ENCODE peak calls at places on chromosomes 13 and 19, in six cellular contexts. P, B, M, X, I and Q are unnamed samples.

GRCh38 chr19:35114656-35115537 is 726 bp upstream of the FXYD3 start:
- DNase-seq in M (peak), I (peak), X (no peak), B (peak), P (peak), Q (peak)

GRCh38 chr19:19488875-19489690 is 26.3 kb downstream of the TSSK6 start:
- DNase-seq in X (peak), M (peak), I (peak), P (peak), B (peak), Q (peak)

GRCh38 chr13:32228330-32229041 is 86.7 kb downstream of the ZAR1L start:
- DNase-seq in M (peak), X (no peak), B (no peak), I (no peak), P (no peak), Q (no peak)

GRCh38 chr13:113862766-113863510 is 938 bp downstream of the GAS6 start:
- DNase-seq in B (no peak), X (no peak), M (peak), I (peak), P (peak), Q (peak)

GRCh38 chr13:82747948-82748347 is 1134.3 kb downstream of the SLITRK1 start:
- DNase-seq in X (no peak), B (no peak), I (no peak), M (no peak), P (no peak), Q (no peak)

GRCh38 chr13:103878891-103879605 is 812.8 kb upstream of the SLC10A2 start:
- DNase-seq in M (no peak), P (no peak), I (no peak), B (no peak), X (no peak), Q (no peak)

GRCh38 chr13:101489635-101490034 is 37.2 kb downstream of the ITGBL1 start:
- DNase-seq in I (no peak), P (no peak), B (no peak), M (no peak), X (no peak), Q (no peak)

GRCh38 chr13:98835156-98835555 is 82.7 kb upstream of the SLC15A1 start:
- DNase-seq in X (no peak), B (no peak), M (no peak), P (no peak), I (no peak), Q (no peak)

GRCh38 chr13:63501702-63502101 is 2086.1 kb upstream of the PCDH20 start:
- DNase-seq in P (no peak), B (no peak), X (no peak), M (no peak), I (no peak), Q (no peak)

GRCh38 chr19:34321735-34322134 is 43.3 kb upstream of the GPI start:
- DNase-seq in I (no peak), M (no peak), P (no peak), B (no peak), X (no peak), Q (no peak)

GRCh38 chr19:18741124-18741493 is 50.0 kb downstream of the COMP start:
- DNase-seq in I (no peak), X (no peak), P (no peak), M (no peak), B (no peak), Q (no peak)

GRCh38 chr19:15433519-15434069 is 14.8 kb upstream of the AKAP8L start:
- DNase-seq in X (no peak), M (no peak), B (no peak), I (no peak), P (no peak), Q (no peak)

GRCh38 chr13:87087741-87088140 is 583.4 kb upstream of the SLITRK5 start:
- DNase-seq in I (no peak), B (no peak), P (no peak), X (no peak), M (no peak), Q (no peak)

GRCh38 chr13:75251188-75251587 is 230.8 kb downstream of the TBC1D4 start:
- DNase-seq in M (no peak), X (no peak), B (no peak), P (no peak), I (no peak), Q (no peak)

GRCh38 chr19:42281175-42282035 is 12.4 kb downstream of the CIC start:
- DNase-seq in B (no peak), P (peak), M (peak), X (no peak), I (peak), Q (peak)

GRCh38 chr19:49808762-49809154 is 4.3 kb downstream of the FUZ start:
- DNase-seq in B (peak), M (peak), P (peak), I (peak), X (peak), Q (peak)

GRCh38 chr19:49809987-49810389 is 3.1 kb downstream of the FUZ start:
- DNase-seq in I (no peak), M (no peak), X (no peak), P (no peak), B (no peak), Q (no peak)

GRCh38 chr19:49807888-49808675 is 5.0 kb downstream of the FUZ start:
- DNase-seq in B (no peak), M (no peak), X (no peak), I (no peak), P (no peak), Q (no peak)

GRCh38 chr19:49811328-49811727 is 1.8 kb downstream of the FUZ start:
- DNase-seq in X (no peak), B (no peak), M (no peak), P (no peak), I (no peak), Q (no peak)

DNA sequence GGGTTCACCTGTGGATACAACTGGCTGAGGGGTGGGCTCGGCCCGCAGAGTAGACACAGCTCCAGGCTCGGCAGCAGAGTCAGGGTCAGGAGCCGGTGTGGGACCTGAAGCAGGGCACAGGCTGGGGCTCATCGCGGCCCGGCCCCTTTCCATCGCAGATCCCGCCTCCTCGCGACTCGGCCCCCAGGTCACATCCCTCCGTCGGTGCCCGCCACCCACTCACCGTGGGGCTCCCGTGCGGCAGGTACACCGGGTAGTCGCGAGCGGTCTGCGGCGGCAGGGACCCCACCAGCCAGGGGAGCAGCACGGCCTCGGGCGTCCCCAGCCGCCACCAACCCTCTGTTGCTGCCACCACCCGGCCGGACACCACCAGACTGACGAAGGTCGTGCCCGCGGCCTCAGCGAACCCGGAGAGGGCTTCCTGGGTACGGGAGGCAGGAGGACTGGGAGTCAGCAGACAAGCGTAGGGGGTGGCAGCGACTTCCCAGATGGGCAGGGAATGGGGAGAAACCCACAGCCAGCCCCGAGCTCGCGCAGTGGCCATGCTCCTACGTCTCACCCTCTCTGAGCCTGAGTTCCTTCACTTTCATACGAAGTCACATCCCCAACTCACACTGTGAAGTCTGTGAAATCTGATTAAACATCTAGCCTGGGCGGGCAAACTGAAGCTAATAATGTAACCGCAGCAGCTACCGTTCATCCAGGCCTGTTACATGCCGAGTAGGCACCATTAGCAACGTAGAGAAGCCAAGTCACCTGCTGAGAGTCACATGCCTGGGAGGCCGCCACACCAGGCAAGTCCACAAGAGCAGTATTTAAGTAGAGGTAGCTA is 3.7 kb downstream of the FUZ start:
- DNase-seq in X (no peak), I (peak), P (peak), B (peak), M (no peak), Q (peak)
- TF ChIP-seq CTCF in X (no peak), I (no peak), P (no peak), B (peak), M (no peak), Q (no peak)

GRCh38 chr13:89950225-89950624 is 1397.3 kb upstream of the MIR17HG start:
- DNase-seq in P (no peak), X (no peak), B (no peak), M (no peak), I (no peak), Q (no peak)

GRCh38 chr13:89955773-89956172 is 1391.7 kb upstream of the MIR17HG start:
- DNase-seq in B (no peak), X (no peak), I (no peak), P (no peak), M (no peak), Q (no peak)

GRCh38 chr13:89953581-89953980 is 1393.9 kb upstream of the MIR17HG start:
- DNase-seq in B (no peak), M (no peak), I (no peak), X (no peak), P (no peak), Q (no peak)

GRCh38 chr13:89951341-89951740 is 1396.1 kb upstream of the MIR17HG start:
- DNase-seq in I (no peak), P (no peak), M (no peak), X (no peak), B (no peak), Q (no peak)
- TF ChIP-seq CTCF in I (no peak), P (no peak), M (no peak), X (no peak), B (no peak), Q (no peak)

DNA sequence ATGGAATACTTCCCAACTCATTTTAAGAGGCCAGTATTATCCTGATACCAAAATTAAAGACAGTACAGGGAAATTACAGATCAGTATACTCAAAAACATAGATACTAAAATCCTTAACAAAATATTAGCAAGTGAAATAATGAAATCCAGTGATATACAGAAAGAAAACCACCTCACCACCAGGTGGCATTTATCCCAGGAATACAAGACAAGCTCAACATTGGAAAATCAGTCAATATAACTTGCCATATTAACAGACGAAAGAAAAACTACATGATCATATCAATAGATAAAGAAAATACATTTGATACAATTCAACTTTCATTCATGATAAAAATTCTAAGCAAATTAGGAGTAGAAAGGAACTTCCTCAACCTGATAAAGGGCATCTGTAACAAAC is 6.7 kb upstream of the GNA15 start:
- DNase-seq in B (no peak), P (no peak), X (no peak), M (peak), I (no peak), Q (no peak)
- TF ChIP-seq CTCF in B (peak), P (peak), X (no peak), M (peak), I (peak), Q (no peak)

GRCh38 chr19:38869836-38870607 is 8.1 kb downstream of the RINL start:
- DNase-seq in P (peak), X (no peak), I (no peak), M (peak), B (peak), Q (peak)
- TF ChIP-seq CTCF in P (peak), X (peak), I (no peak), M (peak), B (peak), Q (peak)

GRCh38 chr13:76663941-76664340 is 222.3 kb downstream of the KCTD12 start:
- DNase-seq in P (no peak), I (no peak), M (peak), X (no peak), B (no peak), Q (no peak)

GRCh38 chr13:76672422-76672821 is 213.8 kb downstream of the KCTD12 start:
- DNase-seq in M (peak), P (no peak), B (no peak), X (no peak), I (no peak), Q (no peak)

GRCh38 chr13:76668716-76669115 is 217.5 kb downstream of the KCTD12 start:
- DNase-seq in P (no peak), M (no peak), I (no peak), B (no peak), X (no peak), Q (no peak)

GRCh38 chr13:76668141-76668540 is 218.1 kb downstream of the KCTD12 start:
- DNase-seq in M (no peak), X (no peak), B (no peak), I (no peak), P (no peak), Q (no peak)

DNA sequence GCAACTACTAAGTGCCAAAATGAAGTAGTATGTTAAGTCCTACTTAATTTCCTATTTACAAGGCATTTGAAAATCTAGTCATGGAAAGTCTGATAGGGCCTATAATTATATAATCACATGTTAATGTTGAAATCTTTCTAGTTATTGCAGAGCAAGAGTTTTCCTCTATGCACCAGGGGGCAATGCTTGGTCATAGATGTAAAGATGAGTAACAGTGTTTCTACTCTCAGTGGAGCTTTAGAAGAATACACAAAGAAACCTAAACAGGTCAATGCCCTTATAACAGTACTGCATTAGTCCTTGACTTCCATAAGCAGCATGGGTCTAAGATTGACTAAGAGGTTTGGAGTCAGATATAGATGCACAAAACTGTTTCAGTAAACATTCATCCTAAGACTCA is 218.7 kb downstream of the KCTD12 start:
- DNase-seq in X (no peak), I (no peak), B (no peak), P (no peak), M (peak), Q (no peak)
- TF ChIP-seq CTCF in X (no peak), I (no peak), B (no peak), P (peak), M (peak), Q (no peak)

DNA sequence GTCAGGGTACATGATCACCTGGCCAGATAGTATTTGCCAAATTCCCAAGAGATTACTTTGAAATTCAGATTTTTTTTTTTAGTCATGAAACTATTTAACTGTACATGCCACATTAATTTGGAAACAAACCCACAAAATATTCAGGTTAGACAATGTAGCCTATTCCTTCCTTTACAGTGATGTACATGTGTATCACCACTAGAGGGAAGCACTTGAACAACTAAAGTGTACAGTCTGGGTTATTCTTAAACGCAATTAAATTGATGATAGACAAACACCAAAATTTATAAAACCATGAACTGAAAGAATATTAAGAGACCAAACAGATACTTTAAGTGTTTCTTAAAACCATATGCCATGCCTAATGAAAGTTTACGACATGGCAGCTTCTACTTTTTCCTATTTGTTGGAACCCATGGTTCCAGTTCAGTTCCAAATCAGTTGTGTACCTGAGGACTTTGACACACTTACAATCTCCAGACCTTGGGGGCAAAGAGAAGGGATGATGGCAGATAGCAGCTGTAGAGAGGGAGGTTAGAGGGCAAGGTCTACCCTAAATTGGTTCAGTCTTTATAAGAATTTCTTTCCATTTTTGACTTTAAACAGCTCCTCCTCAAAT is 52.8 kb downstream of the TNFSF13B start:
- DNase-seq in M (peak), P (no peak), B (no peak), X (no peak), I (no peak), Q (no peak)
- TF ChIP-seq CTCF in M (peak), P (peak), B (peak), X (peak), I (peak), Q (peak)

GRCh38 chr13:40770934-40771618 is at the start of gene MRPS31:
- DNase-seq in I (peak), B (peak), P (peak), X (peak), M (peak), Q (peak)
- TF ChIP-seq CTCF in I (no peak), B (peak), P (no peak), X (no peak), M (no peak), Q (no peak)

DNA sequence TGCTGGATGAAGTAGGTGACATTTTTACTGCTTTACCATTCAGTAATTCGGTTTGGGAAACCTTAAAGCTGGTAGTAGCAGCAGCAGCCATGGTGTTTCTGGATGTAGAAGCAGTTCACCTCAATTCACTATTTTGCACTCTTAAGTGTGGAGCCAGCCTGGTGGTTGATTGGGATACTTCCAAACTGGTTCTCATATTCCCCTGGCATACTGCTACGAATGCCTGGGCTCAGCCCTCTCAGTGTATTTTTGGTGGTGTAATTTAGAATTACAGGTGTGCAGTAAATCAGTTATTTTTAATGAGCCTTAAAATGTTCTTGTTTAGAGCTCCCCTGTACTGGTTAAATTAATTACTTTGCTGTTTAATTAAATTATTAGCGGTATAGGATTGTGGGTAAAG is 12.4 kb downstream of the HNRNPM start:
- DNase-seq in I (no peak), P (no peak), B (no peak), M (no peak), X (no peak), Q (no peak)
- TF ChIP-seq CTCF in I (no peak), P (no peak), B (no peak), M (no peak), X (no peak), Q (no peak)

DNA sequence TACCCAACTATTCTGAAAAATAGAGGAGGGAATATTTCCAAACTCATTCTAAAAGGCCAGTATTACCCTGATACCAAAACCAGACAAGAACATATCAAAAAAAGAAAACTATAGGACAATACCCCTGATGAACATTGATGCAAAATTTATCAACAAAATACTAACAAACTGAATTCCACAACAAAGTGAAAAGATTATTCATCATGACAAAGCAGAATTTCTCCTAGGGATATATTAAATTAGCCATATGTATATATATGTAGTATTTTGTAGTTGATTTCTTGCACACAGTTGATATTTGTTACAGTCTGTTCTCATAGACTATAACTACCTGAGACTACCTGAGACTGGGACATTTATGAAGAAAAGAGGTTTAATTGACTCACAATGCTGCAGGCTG is 495.0 kb upstream of the SPRY2 start:
- DNase-seq in P (no peak), X (no peak), M (no peak), B (no peak), I (no peak), Q (no peak)
- TF ChIP-seq CTCF in P (no peak), X (no peak), M (no peak), B (no peak), I (no peak), Q (no peak)

GRCh38 chr19:49862411-49863253 is 4.7 kb downstream of the PNKP start:
- DNase-seq in X (no peak), I (no peak), M (no peak), B (no peak), P (no peak), Q (peak)
- TF ChIP-seq CTCF in X (no peak), I (peak), M (peak), B (peak), P (no peak), Q (peak)